ENCODE peak calls at places on chromosomes 5 and 9, in five cellular contexts. One of them, this sample, is unnamed.

GRCh38 chr9:1673300-1673699 is 341.8 kb upstream of the SMARCA2 start:
- DNase-seq in stimulated activated CD8-positive, alpha-beta memory T cell treated with anti-CD3 and anti-CD28 coated beads, Interleukin-15, amount 100 ng/mL, for 24 hours: no peak
- DNase-seq in iris pigment epithelial cell: no peak
- DNase-seq in CD4-positive, CD25-positive, alpha-beta regulatory T cell: no peak
- DNase-seq in stimulated activated CD4-positive, alpha-beta T cell treated with anti-CD3 and anti-CD28 coated beads, Interleukin-12 subunit alpha, Interleukin-12 subunit beta, amount 100 ng/mL, for 48 hours: no peak
- DNase-seq in this sample: no peak

GRCh38 chr9:33124716-33125378 is 42.3 kb downstream of the B4GALT1 start:
- DNase-seq in stimulated activated CD8-positive, alpha-beta memory T cell treated with anti-CD3 and anti-CD28 coated beads, Interleukin-15, amount 100 ng/mL, for 24 hours: no peak
- DNase-seq in iris pigment epithelial cell: no peak
- DNase-seq in CD4-positive, CD25-positive, alpha-beta regulatory T cell: no peak
- DNase-seq in stimulated activated CD4-positive, alpha-beta T cell treated with anti-CD3 and anti-CD28 coated beads, Interleukin-12 subunit alpha, Interleukin-12 subunit beta, amount 100 ng/mL, for 48 hours: no peak
- DNase-seq in this sample: no peak

GRCh38 chr5:53397845-53398244 is 82.6 kb upstream of the FST start:
- DNase-seq in stimulated activated CD8-positive, alpha-beta memory T cell treated with anti-CD3 and anti-CD28 coated beads, Interleukin-15, amount 100 ng/mL, for 24 hours: no peak
- DNase-seq in iris pigment epithelial cell: peak
- DNase-seq in CD4-positive, CD25-positive, alpha-beta regulatory T cell: no peak
- DNase-seq in stimulated activated CD4-positive, alpha-beta T cell treated with anti-CD3 and anti-CD28 coated beads, Interleukin-12 subunit alpha, Interleukin-12 subunit beta, amount 100 ng/mL, for 48 hours: no peak
- DNase-seq in this sample: peak

GRCh38 chr5:98201006-98201620 is 572.4 kb upstream of the RGMB start:
- DNase-seq in stimulated activated CD8-positive, alpha-beta memory T cell treated with anti-CD3 and anti-CD28 coated beads, Interleukin-15, amount 100 ng/mL, for 24 hours: no peak
- DNase-seq in iris pigment epithelial cell: no peak
- DNase-seq in CD4-positive, CD25-positive, alpha-beta regulatory T cell: no peak
- DNase-seq in stimulated activated CD4-positive, alpha-beta T cell treated with anti-CD3 and anti-CD28 coated beads, Interleukin-12 subunit alpha, Interleukin-12 subunit beta, amount 100 ng/mL, for 48 hours: no peak
- DNase-seq in this sample: no peak

GRCh38 chr9:120730661-120731514 is 16.6 kb upstream of the MEGF9 start:
- DNase-seq in stimulated activated CD8-positive, alpha-beta memory T cell treated with anti-CD3 and anti-CD28 coated beads, Interleukin-15, amount 100 ng/mL, for 24 hours: no peak
- DNase-seq in iris pigment epithelial cell: peak
- DNase-seq in CD4-positive, CD25-positive, alpha-beta regulatory T cell: no peak
- DNase-seq in stimulated activated CD4-positive, alpha-beta T cell treated with anti-CD3 and anti-CD28 coated beads, Interleukin-12 subunit alpha, Interleukin-12 subunit beta, amount 100 ng/mL, for 48 hours: no peak
- DNase-seq in this sample: peak

GRCh38 chr9:115202960-115203751 is 85.2 kb upstream of the TNC start:
- DNase-seq in stimulated activated CD8-positive, alpha-beta memory T cell treated with anti-CD3 and anti-CD28 coated beads, Interleukin-15, amount 100 ng/mL, for 24 hours: no peak
- DNase-seq in iris pigment epithelial cell: peak
- DNase-seq in CD4-positive, CD25-positive, alpha-beta regulatory T cell: no peak
- DNase-seq in stimulated activated CD4-positive, alpha-beta T cell treated with anti-CD3 and anti-CD28 coated beads, Interleukin-12 subunit alpha, Interleukin-12 subunit beta, amount 100 ng/mL, for 48 hours: no peak
- DNase-seq in this sample: peak

GRCh38 chr9:87898151-87898550 is 15.5 kb downstream of the SPATA31E1 start:
- DNase-seq in stimulated activated CD8-positive, alpha-beta memory T cell treated with anti-CD3 and anti-CD28 coated beads, Interleukin-15, amount 100 ng/mL, for 24 hours: no peak
- DNase-seq in iris pigment epithelial cell: peak
- DNase-seq in CD4-positive, CD25-positive, alpha-beta regulatory T cell: no peak
- DNase-seq in stimulated activated CD4-positive, alpha-beta T cell treated with anti-CD3 and anti-CD28 coated beads, Interleukin-12 subunit alpha, Interleukin-12 subunit beta, amount 100 ng/mL, for 48 hours: no peak
- DNase-seq in this sample: peak

GRCh38 chr5:88765798-88766197 is 117.2 kb downstream of the MEF2C start:
- DNase-seq in stimulated activated CD8-positive, alpha-beta memory T cell treated with anti-CD3 and anti-CD28 coated beads, Interleukin-15, amount 100 ng/mL, for 24 hours: no peak
- DNase-seq in iris pigment epithelial cell: no peak
- DNase-seq in CD4-positive, CD25-positive, alpha-beta regulatory T cell: no peak
- DNase-seq in stimulated activated CD4-positive, alpha-beta T cell treated with anti-CD3 and anti-CD28 coated beads, Interleukin-12 subunit alpha, Interleukin-12 subunit beta, amount 100 ng/mL, for 48 hours: no peak
- DNase-seq in this sample: no peak

This sample was measured in fibroblast of the aortic adventitia.